ENCODE peak calls at places on chromosomes 11 and 22, in ten cellular contexts. One of them, this sample, is unnamed.

GRCh38 chr11:93319224-93319839 is 11.2 kb upstream of the DEUP1 start:
- DNase-seq in GM04504: no peak
- DNase-seq in HuH-7.5: no peak
- DNase-seq in naive B cell: no peak
- DNase-seq in GM20000: no peak
- DNase-seq in stimulated activated CD8-positive, alpha-beta memory T cell treated with anti-CD3 and anti-CD28 coated beads, Interleukin-7, amount 100 ng/mL, for 1 hour: no peak
- DNase-seq in stomach: no peak
- DNase-seq in GM03348: no peak
- DNase-seq in nephron progenitor cell: no peak
- DNase-seq in stimulated activated CD4-positive, alpha-beta T cell treated with anti-CD3 and anti-CD28 coated beads, Interleukin-4, amount 100 ng/mL, for 4 hours: no peak
- DNase-seq in this sample: no peak

GRCh38 chr11:43923327-43924111 is 18.9 kb upstream of the C11orf96 start:
- DNase-seq in GM03348: peak; percentile 35
- DNase-seq in stimulated activated CD8-positive, alpha-beta memory T cell treated with anti-CD3 and anti-CD28 coated beads, Interleukin-7, amount 100 ng/mL, for 1 hour: no peak
- DNase-seq in GM20000: no peak
- DNase-seq in GM04504: no peak
- DNase-seq in nephron progenitor cell: peak; percentile 40
- DNase-seq in stimulated activated CD4-positive, alpha-beta T cell treated with anti-CD3 and anti-CD28 coated beads, Interleukin-4, amount 100 ng/mL, for 4 hours: no peak
- DNase-seq in stomach: no peak
- DNase-seq in HuH-7.5: no peak
- DNase-seq in naive B cell: no peak
- DNase-seq in this sample: no peak

GRCh38 chr11:86181379-86181778 is 63.2 kb upstream of the EED start:
- DNase-seq in GM04504: no peak
- DNase-seq in stomach: no peak
- DNase-seq in naive B cell: no peak
- DNase-seq in HuH-7.5: no peak
- DNase-seq in GM03348: no peak
- DNase-seq in stimulated activated CD8-positive, alpha-beta memory T cell treated with anti-CD3 and anti-CD28 coated beads, Interleukin-7, amount 100 ng/mL, for 1 hour: no peak
- DNase-seq in stimulated activated CD4-positive, alpha-beta T cell treated with anti-CD3 and anti-CD28 coated beads, Interleukin-4, amount 100 ng/mL, for 4 hours: no peak
- DNase-seq in nephron progenitor cell: no peak
- DNase-seq in GM20000: no peak
- DNase-seq in this sample: no peak

GRCh38 chr11:2366271-2366670 is 10.8 kb upstream of the CD81 start:
- DNase-seq in stomach: no peak
- DNase-seq in HuH-7.5: no peak
- DNase-seq in stimulated activated CD8-positive, alpha-beta memory T cell treated with anti-CD3 and anti-CD28 coated beads, Interleukin-7, amount 100 ng/mL, for 1 hour: no peak
- DNase-seq in GM20000: no peak
- DNase-seq in stimulated activated CD4-positive, alpha-beta T cell treated with anti-CD3 and anti-CD28 coated beads, Interleukin-4, amount 100 ng/mL, for 4 hours: no peak
- DNase-seq in GM03348: no peak
- DNase-seq in naive B cell: no peak
- DNase-seq in GM04504: no peak
- DNase-seq in nephron progenitor cell: no peak
- DNase-seq in this sample: no peak

GRCh38 chr11:118211006-118211405 is 13.8 kb downstream of the JAML start:
- DNase-seq in GM04504: peak; percentile 15
- DNase-seq in naive B cell: no peak
- DNase-seq in GM03348: peak; percentile 82
- DNase-seq in stimulated activated CD4-positive, alpha-beta T cell treated with anti-CD3 and anti-CD28 coated beads, Interleukin-4, amount 100 ng/mL, for 4 hours: no peak
- DNase-seq in HuH-7.5: no peak
- DNase-seq in GM20000: no peak
- DNase-seq in stimulated activated CD8-positive, alpha-beta memory T cell treated with anti-CD3 and anti-CD28 coated beads, Interleukin-7, amount 100 ng/mL, for 1 hour: no peak
- DNase-seq in stomach: no peak
- DNase-seq in nephron progenitor cell: no peak
- DNase-seq in this sample: no peak

GRCh38 chr11:86938900-86939880 is 16.0 kb downstream of the FZD4 start:
- DNase-seq in HuH-7.5: no peak
- DNase-seq in nephron progenitor cell: no peak
- DNase-seq in GM04504: no peak
- DNase-seq in naive B cell: peak; percentile 20
- DNase-seq in stomach: no peak
- DNase-seq in stimulated activated CD8-positive, alpha-beta memory T cell treated with anti-CD3 and anti-CD28 coated beads, Interleukin-7, amount 100 ng/mL, for 1 hour: no peak
- DNase-seq in GM03348: peak; percentile 35
- DNase-seq in GM20000: peak; percentile 42
- DNase-seq in stimulated activated CD4-positive, alpha-beta T cell treated with anti-CD3 and anti-CD28 coated beads, Interleukin-4, amount 100 ng/mL, for 4 hours: no peak
- DNase-seq in this sample: peak; percentile 62

GRCh38 chr11:6548641-6549040 is 51.6 kb downstream of the DNHD1 start:
- DNase-seq in stimulated activated CD4-positive, alpha-beta T cell treated with anti-CD3 and anti-CD28 coated beads, Interleukin-4, amount 100 ng/mL, for 4 hours: no peak
- DNase-seq in HuH-7.5: no peak
- DNase-seq in stomach: no peak
- DNase-seq in naive B cell: no peak
- DNase-seq in nephron progenitor cell: no peak
- DNase-seq in GM04504: no peak
- DNase-seq in GM20000: no peak
- DNase-seq in GM03348: no peak
- DNase-seq in stimulated activated CD8-positive, alpha-beta memory T cell treated with anti-CD3 and anti-CD28 coated beads, Interleukin-7, amount 100 ng/mL, for 1 hour: no peak
- DNase-seq in this sample: no peak

GRCh38 chr11:84316866-84317560 is 1030.8 kb upstream of the CCDC90B start:
- DNase-seq in stimulated activated CD4-positive, alpha-beta T cell treated with anti-CD3 and anti-CD28 coated beads, Interleukin-4, amount 100 ng/mL, for 4 hours: no peak
- DNase-seq in GM20000: no peak
- DNase-seq in naive B cell: no peak
- DNase-seq in stomach: no peak
- DNase-seq in HuH-7.5: peak; percentile 30
- DNase-seq in nephron progenitor cell: peak; percentile 6
- DNase-seq in GM04504: peak; percentile 10
- DNase-seq in GM03348: peak; percentile 29
- DNase-seq in stimulated activated CD8-positive, alpha-beta memory T cell treated with anti-CD3 and anti-CD28 coated beads, Interleukin-7, amount 100 ng/mL, for 1 hour: no peak
- DNase-seq in this sample: no peak

GRCh38 chr11:58832246-58832645 is 12.3 kb downstream of the GLYATL2 start:
- DNase-seq in stimulated activated CD4-positive, alpha-beta T cell treated with anti-CD3 and anti-CD28 coated beads, Interleukin-4, amount 100 ng/mL, for 4 hours: no peak
- DNase-seq in HuH-7.5: no peak
- DNase-seq in naive B cell: no peak
- DNase-seq in nephron progenitor cell: no peak
- DNase-seq in GM04504: no peak
- DNase-seq in stimulated activated CD8-positive, alpha-beta memory T cell treated with anti-CD3 and anti-CD28 coated beads, Interleukin-7, amount 100 ng/mL, for 1 hour: no peak
- DNase-seq in stomach: no peak
- DNase-seq in GM20000: no peak
- DNase-seq in GM03348: no peak
- DNase-seq in this sample: no peak

GRCh38 chr22:49768961-49769690 is 58.5 kb downstream of the BRD1 start:
- DNase-seq in stimulated activated CD8-positive, alpha-beta memory T cell treated with anti-CD3 and anti-CD28 coated beads, Interleukin-7, amount 100 ng/mL, for 1 hour: no peak
- DNase-seq in stomach: no peak
- DNase-seq in stimulated activated CD4-positive, alpha-beta T cell treated with anti-CD3 and anti-CD28 coated beads, Interleukin-4, amount 100 ng/mL, for 4 hours: no peak
- DNase-seq in GM20000: no peak
- DNase-seq in naive B cell: no peak
- DNase-seq in HuH-7.5: no peak
- DNase-seq in nephron progenitor cell: no peak
- DNase-seq in GM04504: peak; percentile 17
- DNase-seq in GM03348: no peak
- DNase-seq in this sample: no peak

GRCh38 chr22:49208768-49209252 is 618.9 kb downstream of the BRD1 start:
- DNase-seq in stimulated activated CD8-positive, alpha-beta memory T cell treated with anti-CD3 and anti-CD28 coated beads, Interleukin-7, amount 100 ng/mL, for 1 hour: no peak
- DNase-seq in stimulated activated CD4-positive, alpha-beta T cell treated with anti-CD3 and anti-CD28 coated beads, Interleukin-4, amount 100 ng/mL, for 4 hours: no peak
- DNase-seq in GM03348: no peak
- DNase-seq in naive B cell: no peak
- DNase-seq in GM20000: no peak
- DNase-seq in stomach: peak; percentile 9
- DNase-seq in HuH-7.5: no peak
- DNase-seq in nephron progenitor cell: peak; percentile 85
- DNase-seq in GM04504: no peak
- DNase-seq in this sample: peak; percentile 7

GRCh38 chr22:37985751-37986281 is 1.5 kb upstream of the SOX10 start:
- DNase-seq in HuH-7.5: no peak
- DNase-seq in nephron progenitor cell: no peak
- DNase-seq in stimulated activated CD8-positive, alpha-beta memory T cell treated with anti-CD3 and anti-CD28 coated beads, Interleukin-7, amount 100 ng/mL, for 1 hour: no peak
- DNase-seq in stimulated activated CD4-positive, alpha-beta T cell treated with anti-CD3 and anti-CD28 coated beads, Interleukin-4, amount 100 ng/mL, for 4 hours: no peak
- DNase-seq in GM03348: no peak
- DNase-seq in stomach: no peak
- DNase-seq in GM04504: no peak
- DNase-seq in naive B cell: no peak
- DNase-seq in GM20000: no peak
- DNase-seq in this sample: no peak

GRCh38 chr22:50739279-50739691 is 1.3 kb downstream of the ACR start:
- DNase-seq in nephron progenitor cell: no peak
- DNase-seq in stimulated activated CD4-positive, alpha-beta T cell treated with anti-CD3 and anti-CD28 coated beads, Interleukin-4, amount 100 ng/mL, for 4 hours: no peak
- DNase-seq in HuH-7.5: no peak
- DNase-seq in stimulated activated CD8-positive, alpha-beta memory T cell treated with anti-CD3 and anti-CD28 coated beads, Interleukin-7, amount 100 ng/mL, for 1 hour: no peak
- DNase-seq in GM20000: no peak
- DNase-seq in GM04504: no peak
- DNase-seq in GM03348: no peak
- DNase-seq in stomach: peak; percentile 17
- DNase-seq in naive B cell: no peak
- DNase-seq in this sample: no peak

GRCh38 chr22:30873086-30873650 is 95.4 kb downstream of the MORC2 start:
- DNase-seq in stimulated activated CD4-positive, alpha-beta T cell treated with anti-CD3 and anti-CD28 coated beads, Interleukin-4, amount 100 ng/mL, for 4 hours: no peak
- DNase-seq in naive B cell: no peak
- DNase-seq in stimulated activated CD8-positive, alpha-beta memory T cell treated with anti-CD3 and anti-CD28 coated beads, Interleukin-7, amount 100 ng/mL, for 1 hour: no peak
- DNase-seq in GM20000: no peak
- DNase-seq in stomach: no peak
- DNase-seq in HuH-7.5: no peak
- DNase-seq in GM03348: no peak
- DNase-seq in GM04504: no peak
- DNase-seq in nephron progenitor cell: no peak
- DNase-seq in this sample: no peak

GRCh38 chr22:18991828-18992442 is 55.8 kb upstream of the PRODH start:
- DNase-seq in GM20000: no peak
- DNase-seq in GM03348: no peak
- DNase-seq in nephron progenitor cell: no peak
- DNase-seq in HuH-7.5: no peak
- DNase-seq in GM04504: no peak
- DNase-seq in stimulated activated CD8-positive, alpha-beta memory T cell treated with anti-CD3 and anti-CD28 coated beads, Interleukin-7, amount 100 ng/mL, for 1 hour: no peak
- DNase-seq in stimulated activated CD4-positive, alpha-beta T cell treated with anti-CD3 and anti-CD28 coated beads, Interleukin-4, amount 100 ng/mL, for 4 hours: no peak
- DNase-seq in naive B cell: no peak
- DNase-seq in stomach: no peak
- DNase-seq in this sample: no peak

GRCh38 chr22:30375312-30375849 is 11.8 kb downstream of the RNF215 start:
- DNase-seq in stimulated activated CD8-positive, alpha-beta memory T cell treated with anti-CD3 and anti-CD28 coated beads, Interleukin-7, amount 100 ng/mL, for 1 hour: no peak
- DNase-seq in HuH-7.5: no peak
- DNase-seq in GM03348: no peak
- DNase-seq in GM04504: no peak
- DNase-seq in naive B cell: no peak
- DNase-seq in stomach: no peak
- DNase-seq in stimulated activated CD4-positive, alpha-beta T cell treated with anti-CD3 and anti-CD28 coated beads, Interleukin-4, amount 100 ng/mL, for 4 hours: no peak
- DNase-seq in GM20000: no peak
- DNase-seq in nephron progenitor cell: no peak
- DNase-seq in this sample: no peak

GRCh38 chr11:36098046-36098445 is 154.2 kb downstream of the LDLRAD3 start:
- DNase-seq in stimulated activated CD4-positive, alpha-beta T cell treated with anti-CD3 and anti-CD28 coated beads, Interleukin-4, amount 100 ng/mL, for 4 hours: no peak
- DNase-seq in GM20000: no peak
- DNase-seq in nephron progenitor cell: no peak
- DNase-seq in GM03348: no peak
- DNase-seq in stimulated activated CD8-positive, alpha-beta memory T cell treated with anti-CD3 and anti-CD28 coated beads, Interleukin-7, amount 100 ng/mL, for 1 hour: no peak
- DNase-seq in stomach: no peak
- DNase-seq in HuH-7.5: no peak
- DNase-seq in naive B cell: no peak
- DNase-seq in GM04504: no peak
- DNase-seq in this sample: no peak

GRCh38 chr22:48316245-48316875 is 1511.3 kb downstream of the BRD1 start:
- DNase-seq in naive B cell: no peak
- DNase-seq in GM04504: no peak
- DNase-seq in stimulated activated CD8-positive, alpha-beta memory T cell treated with anti-CD3 and anti-CD28 coated beads, Interleukin-7, amount 100 ng/mL, for 1 hour: no peak
- DNase-seq in GM03348: no peak
- DNase-seq in HuH-7.5: no peak
- DNase-seq in nephron progenitor cell: no peak
- DNase-seq in GM20000: no peak
- DNase-seq in stomach: peak; percentile 10
- DNase-seq in stimulated activated CD4-positive, alpha-beta T cell treated with anti-CD3 and anti-CD28 coated beads, Interleukin-4, amount 100 ng/mL, for 4 hours: no peak
- DNase-seq in this sample: no peak

GRCh38 chr11:15006139-15006759 is 34.1 kb upstream of the CALCA start:
- DNase-seq in stimulated activated CD4-positive, alpha-beta T cell treated with anti-CD3 and anti-CD28 coated beads, Interleukin-4, amount 100 ng/mL, for 4 hours: no peak
- DNase-seq in GM03348: peak; percentile 15
- DNase-seq in naive B cell: peak; percentile 31
- DNase-seq in nephron progenitor cell: no peak
- DNase-seq in GM20000: peak; percentile 24
- DNase-seq in GM04504: peak; percentile 5
- DNase-seq in stomach: no peak
- DNase-seq in HuH-7.5: peak; percentile 8
- DNase-seq in stimulated activated CD8-positive, alpha-beta memory T cell treated with anti-CD3 and anti-CD28 coated beads, Interleukin-7, amount 100 ng/mL, for 1 hour: no peak
- DNase-seq in this sample: peak; percentile 59

GRCh38 chr11:64833198-64833502 is 11.3 kb downstream of the CDC42BPG start:
- DNase-seq in GM04504: no peak
- DNase-seq in GM20000: no peak
- DNase-seq in stomach: no peak
- DNase-seq in naive B cell: no peak
- DNase-seq in stimulated activated CD8-positive, alpha-beta memory T cell treated with anti-CD3 and anti-CD28 coated beads, Interleukin-7, amount 100 ng/mL, for 1 hour: no peak
- DNase-seq in HuH-7.5: no peak
- DNase-seq in GM03348: no peak
- DNase-seq in nephron progenitor cell: no peak
- DNase-seq in stimulated activated CD4-positive, alpha-beta T cell treated with anti-CD3 and anti-CD28 coated beads, Interleukin-4, amount 100 ng/mL, for 4 hours: no peak
- DNase-seq in this sample: no peak

GRCh38 chr11:125514336-125515101 is 18.5 kb upstream of the FEZ1 start:
- DNase-seq in GM03348: no peak
- DNase-seq in GM04504: peak; percentile 11
- DNase-seq in HuH-7.5: no peak
- DNase-seq in stomach: peak; percentile 32
- DNase-seq in stimulated activated CD4-positive, alpha-beta T cell treated with anti-CD3 and anti-CD28 coated beads, Interleukin-4, amount 100 ng/mL, for 4 hours: peak; percentile 27
- DNase-seq in GM20000: peak; percentile 44
- DNase-seq in stimulated activated CD8-positive, alpha-beta memory T cell treated with anti-CD3 and anti-CD28 coated beads, Interleukin-7, amount 100 ng/mL, for 1 hour: no peak
- DNase-seq in naive B cell: peak; percentile 68
- DNase-seq in nephron progenitor cell: no peak
- DNase-seq in this sample: peak; percentile 40

GRCh38 chr22:31853736-31854500 is 90.4 kb upstream of the YWHAH start:
- DNase-seq in HuH-7.5: no peak
- DNase-seq in GM20000: no peak
- DNase-seq in stimulated activated CD8-positive, alpha-beta memory T cell treated with anti-CD3 and anti-CD28 coated beads, Interleukin-7, amount 100 ng/mL, for 1 hour: no peak
- DNase-seq in stimulated activated CD4-positive, alpha-beta T cell treated with anti-CD3 and anti-CD28 coated beads, Interleukin-4, amount 100 ng/mL, for 4 hours: no peak
- DNase-seq in GM03348: no peak
- DNase-seq in stomach: no peak
- DNase-seq in GM04504: no peak
- DNase-seq in naive B cell: no peak
- DNase-seq in nephron progenitor cell: no peak
- DNase-seq in this sample: no peak

GRCh38 chr11:93330446-93330984 is at the start of gene DEUP1:
- DNase-seq in naive B cell: no peak
- DNase-seq in stimulated activated CD4-positive, alpha-beta T cell treated with anti-CD3 and anti-CD28 coated beads, Interleukin-4, amount 100 ng/mL, for 4 hours: peak; percentile 1
- DNase-seq in stomach: peak; percentile 43
- DNase-seq in HuH-7.5: no peak
- DNase-seq in stimulated activated CD8-positive, alpha-beta memory T cell treated with anti-CD3 and anti-CD28 coated beads, Interleukin-7, amount 100 ng/mL, for 1 hour: no peak
- DNase-seq in nephron progenitor cell: peak; percentile 90
- DNase-seq in GM20000: peak; percentile 33
- DNase-seq in GM03348: peak; percentile 38
- DNase-seq in GM04504: no peak
- DNase-seq in this sample: no peak

GRCh38 chr22:30308518-30309230 is 18.1 kb downstream of the TBC1D10A start:
- DNase-seq in nephron progenitor cell: no peak
- DNase-seq in stimulated activated CD8-positive, alpha-beta memory T cell treated with anti-CD3 and anti-CD28 coated beads, Interleukin-7, amount 100 ng/mL, for 1 hour: no peak
- DNase-seq in naive B cell: no peak
- DNase-seq in stomach: no peak
- DNase-seq in GM20000: peak; percentile 73
- DNase-seq in GM03348: peak; percentile 35
- DNase-seq in stimulated activated CD4-positive, alpha-beta T cell treated with anti-CD3 and anti-CD28 coated beads, Interleukin-4, amount 100 ng/mL, for 4 hours: no peak
- DNase-seq in HuH-7.5: no peak
- DNase-seq in GM04504: no peak
- DNase-seq in this sample: peak; percentile 87

GRCh38 chr11:128757235-128757711 is 63.4 kb downstream of the FLI1 start:
- DNase-seq in GM20000: peak; percentile 86
- DNase-seq in stimulated activated CD4-positive, alpha-beta T cell treated with anti-CD3 and anti-CD28 coated beads, Interleukin-4, amount 100 ng/mL, for 4 hours: peak; percentile 53
- DNase-seq in naive B cell: peak; percentile 79
- DNase-seq in HuH-7.5: no peak
- DNase-seq in GM03348: no peak
- DNase-seq in stomach: no peak
- DNase-seq in stimulated activated CD8-positive, alpha-beta memory T cell treated with anti-CD3 and anti-CD28 coated beads, Interleukin-7, amount 100 ng/mL, for 1 hour: peak; percentile 38
- DNase-seq in nephron progenitor cell: no peak
- DNase-seq in GM04504: no peak
- DNase-seq in this sample: peak; percentile 88

GRCh38 chr11:128790200-128790599 is 76.9 kb downstream of the KCNJ1 start:
- DNase-seq in stimulated activated CD4-positive, alpha-beta T cell treated with anti-CD3 and anti-CD28 coated beads, Interleukin-4, amount 100 ng/mL, for 4 hours: no peak
- DNase-seq in nephron progenitor cell: peak; percentile 23
- DNase-seq in naive B cell: no peak
- DNase-seq in GM04504: no peak
- DNase-seq in stomach: no peak
- DNase-seq in HuH-7.5: no peak
- DNase-seq in GM20000: no peak
- DNase-seq in GM03348: peak; percentile 58
- DNase-seq in stimulated activated CD8-positive, alpha-beta memory T cell treated with anti-CD3 and anti-CD28 coated beads, Interleukin-7, amount 100 ng/mL, for 1 hour: no peak
- DNase-seq in this sample: no peak

GRCh38 chr11:64056861-64057260 is 21.1 kb downstream of the FLRT1 start:
- DNase-seq in stimulated activated CD8-positive, alpha-beta memory T cell treated with anti-CD3 and anti-CD28 coated beads, Interleukin-7, amount 100 ng/mL, for 1 hour: no peak
- DNase-seq in HuH-7.5: no peak
- DNase-seq in stomach: no peak
- DNase-seq in GM03348: no peak
- DNase-seq in stimulated activated CD4-positive, alpha-beta T cell treated with anti-CD3 and anti-CD28 coated beads, Interleukin-4, amount 100 ng/mL, for 4 hours: no peak
- DNase-seq in GM04504: no peak
- DNase-seq in naive B cell: no peak
- DNase-seq in GM20000: no peak
- DNase-seq in nephron progenitor cell: no peak
- DNase-seq in this sample: no peak

GRCh38 chr11:2885676-2886081 is at the start of gene CDKN1C:
- DNase-seq in nephron progenitor cell: peak; percentile 91
- DNase-seq in naive B cell: peak; percentile 83
- DNase-seq in GM20000: peak; percentile 98
- DNase-seq in stomach: peak; percentile 92
- DNase-seq in stimulated activated CD8-positive, alpha-beta memory T cell treated with anti-CD3 and anti-CD28 coated beads, Interleukin-7, amount 100 ng/mL, for 1 hour: peak; percentile 60
- DNase-seq in GM03348: peak; percentile 97
- DNase-seq in GM04504: no peak
- DNase-seq in stimulated activated CD4-positive, alpha-beta T cell treated with anti-CD3 and anti-CD28 coated beads, Interleukin-4, amount 100 ng/mL, for 4 hours: peak; percentile 77
- DNase-seq in HuH-7.5: peak; percentile 86
- DNase-seq in this sample: peak; percentile 82